ENCODE peak calls at places on chromosomes 2 and 18, in nine cellular contexts. One of them, this sample, is unnamed.

GRCh38 chr2:226410212-226410611 is 389.4 kb downstream of the IRS1 start:
- DNase-seq in T-helper 22 cell: no peak
- DNase-seq in activated effector memory CD4-positive, alpha-beta T cell treated with Interleukin-2 at 50 U/mL for 16 hours: no peak
- DNase-seq in fibroblast of villous mesenchyme: peak; percentile 24
- DNase-seq in stromal cell of bone marrow: no peak
- DNase-seq in SW 1271: no peak
- DNase-seq in NCI-H1417: no peak
- DNase-seq in heart left ventricle: no peak
- DNase-seq in ecto neural progenitor cell: no peak
- DNase-seq in this sample: no peak

GRCh38 chr2:240589381-240589780 is 2.8 kb downstream of the CAPN10 start:
- DNase-seq in T-helper 22 cell: no peak
- DNase-seq in activated effector memory CD4-positive, alpha-beta T cell treated with Interleukin-2 at 50 U/mL for 16 hours: no peak
- DNase-seq in fibroblast of villous mesenchyme: no peak
- DNase-seq in stromal cell of bone marrow: no peak
- DNase-seq in SW 1271: no peak
- DNase-seq in NCI-H1417: no peak
- DNase-seq in heart left ventricle: no peak
- DNase-seq in ecto neural progenitor cell: no peak
- DNase-seq in this sample: no peak

GRCh38 chr2:94763318-94763717 is 107.9 kb upstream of the TEKT4 start:
- DNase-seq in T-helper 22 cell: no peak
- DNase-seq in activated effector memory CD4-positive, alpha-beta T cell treated with Interleukin-2 at 50 U/mL for 16 hours: no peak
- DNase-seq in fibroblast of villous mesenchyme: no peak
- DNase-seq in stromal cell of bone marrow: no peak
- DNase-seq in SW 1271: no peak
- DNase-seq in NCI-H1417: no peak
- DNase-seq in heart left ventricle: no peak
- DNase-seq in ecto neural progenitor cell: no peak
- DNase-seq in this sample: no peak

GRCh38 chr18:13165636-13166423 is 52.7 kb upstream of the LDLRAD4 start:
- DNase-seq in T-helper 22 cell: no peak
- DNase-seq in activated effector memory CD4-positive, alpha-beta T cell treated with Interleukin-2 at 50 U/mL for 16 hours: no peak
- DNase-seq in fibroblast of villous mesenchyme: no peak
- DNase-seq in stromal cell of bone marrow: no peak
- DNase-seq in SW 1271: no peak
- DNase-seq in NCI-H1417: peak; percentile 85
- DNase-seq in heart left ventricle: no peak
- DNase-seq in ecto neural progenitor cell: peak; percentile 69
- DNase-seq in this sample: no peak

GRCh38 chr2:216351172-216351925 is 20.9 kb downstream of the MARCHF4 start:
- DNase-seq in T-helper 22 cell: no peak
- DNase-seq in activated effector memory CD4-positive, alpha-beta T cell treated with Interleukin-2 at 50 U/mL for 16 hours: no peak
- DNase-seq in fibroblast of villous mesenchyme: peak; percentile 33
- DNase-seq in stromal cell of bone marrow: no peak
- DNase-seq in SW 1271: no peak
- DNase-seq in NCI-H1417: no peak
- DNase-seq in heart left ventricle: no peak
- DNase-seq in ecto neural progenitor cell: no peak
- DNase-seq in this sample: no peak

GRCh38 chr2:179059026-179059680 is 9.2 kb upstream of the CCDC141 start:
- DNase-seq in T-helper 22 cell: no peak
- DNase-seq in activated effector memory CD4-positive, alpha-beta T cell treated with Interleukin-2 at 50 U/mL for 16 hours: no peak
- DNase-seq in fibroblast of villous mesenchyme: no peak
- DNase-seq in stromal cell of bone marrow: no peak
- DNase-seq in SW 1271: no peak
- DNase-seq in NCI-H1417: no peak
- DNase-seq in heart left ventricle: no peak
- DNase-seq in ecto neural progenitor cell: no peak
- DNase-seq in this sample: no peak

GRCh38 chr18:6748241-6748640 is 18.7 kb downstream of the ARHGAP28 start:
- DNase-seq in T-helper 22 cell: no peak
- DNase-seq in activated effector memory CD4-positive, alpha-beta T cell treated with Interleukin-2 at 50 U/mL for 16 hours: no peak
- DNase-seq in fibroblast of villous mesenchyme: no peak
- DNase-seq in stromal cell of bone marrow: no peak
- DNase-seq in SW 1271: no peak
- DNase-seq in NCI-H1417: no peak
- DNase-seq in heart left ventricle: peak; percentile 25
- DNase-seq in ecto neural progenitor cell: no peak
- DNase-seq in this sample: no peak

GRCh38 chr2:74405994-74406583 is 15.3 kb downstream of the C2orf81 start:
- DNase-seq in T-helper 22 cell: no peak
- DNase-seq in activated effector memory CD4-positive, alpha-beta T cell treated with Interleukin-2 at 50 U/mL for 16 hours: no peak
- DNase-seq in fibroblast of villous mesenchyme: no peak
- DNase-seq in stromal cell of bone marrow: no peak
- DNase-seq in SW 1271: no peak
- DNase-seq in NCI-H1417: no peak
- DNase-seq in heart left ventricle: no peak
- DNase-seq in ecto neural progenitor cell: no peak
- DNase-seq in this sample: no peak

GRCh38 chr2:238003234-238004032 is 36.6 kb downstream of the UBE2F start:
- DNase-seq in T-helper 22 cell: no peak
- DNase-seq in activated effector memory CD4-positive, alpha-beta T cell treated with Interleukin-2 at 50 U/mL for 16 hours: no peak
- DNase-seq in fibroblast of villous mesenchyme: no peak
- DNase-seq in stromal cell of bone marrow: no peak
- DNase-seq in SW 1271: no peak
- DNase-seq in NCI-H1417: no peak
- DNase-seq in heart left ventricle: no peak
- DNase-seq in ecto neural progenitor cell: no peak
- DNase-seq in this sample: no peak

This sample was measured in GM04504.